ENCODE peak calls at places on chromosomes 12 and 14, in seven cellular contexts. One of them, this sample, is unnamed.

GRCh38 chr14:37709419-37710195 is 114.2 kb downstream of the TTC6 start:
- DNase-seq in HTR-8/SVneo: no peak
- DNase-seq in cardiac muscle cell: peak; percentile 30
- DNase-seq in heart right ventricle: no peak
- DNase-seq in Calu3: no peak
- DNase-seq in fibroblast of gingiva: no peak
- DNase-seq in AG08395: peak; percentile 48
- DNase-seq in this sample: no peak

GRCh38 chr12:32107376-32108267 is 975 bp downstream of the BICD1 start:
- DNase-seq in HTR-8/SVneo: no peak
- DNase-seq in cardiac muscle cell: peak; percentile 67
- DNase-seq in heart right ventricle: no peak
- DNase-seq in Calu3: peak; percentile 16
- DNase-seq in fibroblast of gingiva: peak; percentile 37
- DNase-seq in AG08395: peak; percentile 56
- DNase-seq in this sample: peak; percentile 88

GRCh38 chr14:64549805-64550538 is at the start of gene PPP1R36:
- DNase-seq in HTR-8/SVneo: no peak
- DNase-seq in cardiac muscle cell: no peak
- DNase-seq in heart right ventricle: no peak
- DNase-seq in Calu3: peak; percentile 38
- DNase-seq in fibroblast of gingiva: no peak
- DNase-seq in AG08395: peak; percentile 48
- DNase-seq in this sample: peak; percentile 29

GRCh38 chr14:39173198-39173597 is 1.9 kb upstream of the PNN start:
- DNase-seq in HTR-8/SVneo: no peak
- DNase-seq in cardiac muscle cell: no peak
- DNase-seq in heart right ventricle: no peak
- DNase-seq in Calu3: no peak
- DNase-seq in fibroblast of gingiva: no peak
- DNase-seq in AG08395: no peak
- DNase-seq in this sample: no peak

GRCh38 chr12:28622416-28622815 is 432.2 kb downstream of the CCDC91 start:
- DNase-seq in HTR-8/SVneo: no peak
- DNase-seq in cardiac muscle cell: peak; percentile 65
- DNase-seq in heart right ventricle: no peak
- DNase-seq in Calu3: no peak
- DNase-seq in fibroblast of gingiva: peak; percentile 46
- DNase-seq in AG08395: peak; percentile 35
- DNase-seq in this sample: no peak

GRCh38 chr12:12999276-12999958 is 648 bp downstream of the HEBP1 start:
- DNase-seq in HTR-8/SVneo: no peak
- DNase-seq in cardiac muscle cell: peak; percentile 41
- DNase-seq in heart right ventricle: peak; percentile 16
- DNase-seq in Calu3: peak; percentile 29
- DNase-seq in fibroblast of gingiva: peak; percentile 6
- DNase-seq in AG08395: peak; percentile 13
- DNase-seq in this sample: peak; percentile 25

GRCh38 chr12:49827351-49828099 is 688 bp downstream of the NCKAP5L start:
- DNase-seq in HTR-8/SVneo: peak; percentile 86
- DNase-seq in cardiac muscle cell: peak; percentile 83
- DNase-seq in heart right ventricle: peak; percentile 76
- DNase-seq in Calu3: peak; percentile 58
- DNase-seq in fibroblast of gingiva: peak; percentile 69
- DNase-seq in AG08395: peak; percentile 83
- DNase-seq in this sample: peak; percentile 90

GRCh38 chr12:113152835-113153814 is 3.6 kb downstream of the CFAP73 start:
- DNase-seq in HTR-8/SVneo: peak; percentile 89
- DNase-seq in cardiac muscle cell: peak; percentile 84
- DNase-seq in heart right ventricle: peak; percentile 45
- DNase-seq in Calu3: peak; percentile 89
- DNase-seq in fibroblast of gingiva: peak; percentile 76
- DNase-seq in AG08395: peak; percentile 88
- DNase-seq in this sample: peak; percentile 61

GRCh38 chr14:24437020-24437735 is 5.4 kb downstream of the SDR39U1 start:
- DNase-seq in HTR-8/SVneo: no peak
- DNase-seq in cardiac muscle cell: no peak
- DNase-seq in heart right ventricle: no peak
- DNase-seq in Calu3: no peak
- DNase-seq in fibroblast of gingiva: no peak
- DNase-seq in AG08395: no peak
- DNase-seq in this sample: no peak

GRCh38 chr14:28983279-28983678 is 216.7 kb downstream of the FOXG1 start:
- DNase-seq in HTR-8/SVneo: no peak
- DNase-seq in cardiac muscle cell: no peak
- DNase-seq in heart right ventricle: no peak
- DNase-seq in Calu3: no peak
- DNase-seq in fibroblast of gingiva: no peak
- DNase-seq in AG08395: no peak
- DNase-seq in this sample: no peak

GRCh38 chr14:53108292-53108937 is 44.7 kb downstream of the DDHD1 start:
- DNase-seq in HTR-8/SVneo: no peak
- DNase-seq in cardiac muscle cell: no peak
- DNase-seq in heart right ventricle: no peak
- DNase-seq in Calu3: no peak
- DNase-seq in fibroblast of gingiva: no peak
- DNase-seq in AG08395: no peak
- DNase-seq in this sample: no peak

GRCh38 chr12:71430756-71431155 is 8.8 kb upstream of the LGR5 start:
- DNase-seq in HTR-8/SVneo: no peak
- DNase-seq in cardiac muscle cell: no peak
- DNase-seq in heart right ventricle: no peak
- DNase-seq in Calu3: no peak
- DNase-seq in fibroblast of gingiva: no peak
- DNase-seq in AG08395: no peak
- DNase-seq in this sample: no peak

GRCh38 chr14:52876806-52877205 is 74.0 kb downstream of the FERMT2 start:
- DNase-seq in HTR-8/SVneo: no peak
- DNase-seq in cardiac muscle cell: no peak
- DNase-seq in heart right ventricle: no peak
- DNase-seq in Calu3: no peak
- DNase-seq in fibroblast of gingiva: no peak
- DNase-seq in AG08395: no peak
- DNase-seq in this sample: no peak

GRCh38 chr12:11892065-11892391 is 178.7 kb upstream of the BCL2L14 start:
- DNase-seq in HTR-8/SVneo: no peak
- DNase-seq in cardiac muscle cell: no peak
- DNase-seq in heart right ventricle: no peak
- DNase-seq in Calu3: no peak
- DNase-seq in fibroblast of gingiva: no peak
- DNase-seq in AG08395: no peak
- DNase-seq in this sample: no peak

This sample was measured in HAP-1.